ENCODE peak calls at places on chromosomes 6 and 20, in five cellular contexts. N, G, T, L and K are unnamed samples.
A peak's percentile ranks its signal among the peaks of the same experiment; 100 is the strongest.

GRCh38 chr6:111922454-111923297 is 49.4 kb upstream of the FYN start:
- DNase-seq in N (no peak), T (no peak), G (no peak), L (no peak), K (no peak)

GRCh38 chr6:157253017-157253416 is 70.3 kb downstream of the TMEM242 start:
- DNase-seq in L (no peak), T (no peak), N (no peak), G (no peak), K (no peak)

GRCh38 chr6:144216668-144217218 is 66.4 kb downstream of the STX11 start:
- DNase-seq in N (peak; percentile 79), L (no peak), G (no peak), T (no peak), K (peak; percentile 81)

GRCh38 chr6:293185-294174 is 1.2 kb downstream of the DUSP22 start:
- DNase-seq in T (peak; percentile 14), N (no peak), G (no peak), L (peak; percentile 62), K (no peak)

GRCh38 chr20:50130995-50131394 is 18.0 kb upstream of the UBE2V1 start:
- DNase-seq in T (no peak), L (no peak), G (no peak), N (no peak), K (no peak)

GRCh38 chr6:49300911-49301310 is 162.1 kb downstream of the MMUT start:
- DNase-seq in T (no peak), G (no peak), N (no peak), L (no peak), K (no peak)

GRCh38 chr20:23021941-23022340 is 13.2 kb upstream of the SSTR4 start:
- DNase-seq in T (no peak), G (no peak), N (no peak), L (no peak), K (no peak)

GRCh38 chr6:72022830-72023229 is 136.5 kb downstream of the RIMS1 start:
- DNase-seq in T (no peak), L (no peak), N (no peak), G (no peak), K (no peak)

GRCh38 chr20:2807019-2807418 is 6.6 kb upstream of the CPXM1 start:
- DNase-seq in T (no peak), L (no peak), G (no peak), N (no peak), K (no peak)

GRCh38 chr20:59004763-59005522 is 2.1 kb downstream of the CTSZ start:
- DNase-seq in G (peak; percentile 18), N (peak; percentile 91), T (no peak), L (peak; percentile 84), K (peak; percentile 84)

GRCh38 chr6:110828396-110828795 is 13.1 kb upstream of the CDK19 start:
- DNase-seq in G (no peak), N (no peak), T (peak; percentile 23), L (no peak), K (no peak)

GRCh38 chr6:31836036-31836675 is 8.6 kb downstream of the HSPA1B start:
- DNase-seq in T (no peak), N (no peak), L (no peak), G (no peak), K (no peak)

GRCh38 chr6:26199773-26200728 is 112.8 kb downstream of the HFE start:
- DNase-seq in G (no peak), T (no peak), L (peak; percentile 74), N (no peak), K (no peak)

GRCh38 chr20:62119591-62120364 is 2.5 kb upstream of the LSM14B start:
- DNase-seq in T (no peak), G (no peak), L (no peak), N (no peak), K (no peak)

GRCh38 chr20:53087034-53087777 is 115.0 kb downstream of the TSHZ2 start:
- DNase-seq in T (no peak), L (no peak), G (no peak), N (no peak), K (no peak)

GRCh38 chr20:41308726-41309413 is 8.7 kb downstream of the ZHX3 start:
- DNase-seq in N (no peak), L (no peak), G (no peak), T (no peak), K (no peak)

GRCh38 chr6:36120979-36121706 is 9.2 kb upstream of the MAPK13 start:
- DNase-seq in G (no peak), T (peak; percentile 42), N (peak; percentile 48), L (peak; percentile 22), K (peak; percentile 31)

GRCh38 chr6:52929321-52930164 is 20.0 kb upstream of the GSTA3 start:
- DNase-seq in G (no peak), T (peak; percentile 93), N (no peak), L (peak; percentile 38), K (no peak)

GRCh38 chr6:57029213-57029612 is 17.3 kb upstream of the KIAA1586 start:
- DNase-seq in N (no peak), L (no peak), G (no peak), T (no peak), K (no peak)

GRCh38 chr6:111841822-111842221 is 31.4 kb downstream of the FYN start:
- DNase-seq in N (no peak), G (no peak), T (no peak), L (no peak), K (no peak)

GRCh38 chr6:31652925-31653724 is 664 bp upstream of the BAG6 start:
- DNase-seq in L (peak; percentile 91), G (peak; percentile 80), N (peak; percentile 89), T (peak; percentile 89), K (peak; percentile 90)

GRCh38 chr6:157823523-157824370 is 701 bp downstream of the SNX9 start:
- DNase-seq in G (peak; percentile 34), L (no peak), N (peak; percentile 72), T (peak; percentile 36), K (peak; percentile 38)

GRCh38 chr6:151391021-151391470 is 313 bp downstream of the ZBTB2 start:
- DNase-seq in G (peak; percentile 57), T (peak; percentile 24), L (peak; percentile 55), N (peak; percentile 85), K (peak; percentile 77)

GRCh38 chr6:33314515-33314942 is 651 bp upstream of the TAPBP start:
- DNase-seq in G (no peak), N (peak; percentile 77), L (peak; percentile 56), T (peak; percentile 64), K (peak; percentile 53)

GRCh38 chr6:114100421-114100820 is 129.5 kb upstream of the HDAC2 start:
- DNase-seq in N (no peak), G (no peak), T (peak; percentile 47), L (no peak), K (no peak)